ENCODE peak calls at places on chromosomes 2 and 18, in seven cellular contexts. X is esophagus squamous epithelium; C is lung; J is OCI-LY7; N is adrenal gland; P is spleen; L is CD4-positive, CD25-positive, alpha-beta regulatory T cell. T is an unnamed sample.

GRCh38 chr2:225328192-225328591 is 71.3 kb upstream of the NYAP2 start:
- DNase-seq in X (no peak), C (no peak), J (no peak), N (no peak), P (no peak), L (no peak), T (no peak)

GRCh38 chr18:26429535-26429934 is 118.8 kb downstream of the KCTD1 start:
- DNase-seq in X (no peak), C (no peak), J (no peak), N (peak), P (no peak), L (no peak), T (peak)

GRCh38 chr2:156818221-156818620 is 382.0 kb downstream of the GPD2 start:
- DNase-seq in X (no peak), C (no peak), J (no peak), N (no peak), P (no peak), L (no peak), T (no peak)

GRCh38 chr18:50819027-50819726 is 639 bp downstream of the MRO start:
- DNase-seq in X (no peak), C (peak), J (no peak), N (peak), P (peak), L (no peak), T (peak)

GRCh38 chr2:38494394-38494793 is 108.3 kb downstream of the HNRNPLL start:
- DNase-seq in X (no peak), C (no peak), J (no peak), N (no peak), P (no peak), L (no peak), T (no peak)

GRCh38 chr2:74461187-74462053 is 3.2 kb downstream of the WBP1 start:
- DNase-seq in X (no peak), C (no peak), J (peak), N (no peak), P (peak), L (no peak), T (no peak)

GRCh38 chr2:241929551-241930490 is 60.3 kb downstream of the RTP5 start:
- DNase-seq in X (no peak), C (no peak), J (no peak), N (no peak), P (peak), L (no peak), T (no peak)

GRCh38 chr18:77132369-77133050 is at the start of gene MBP:
- DNase-seq in X (peak), C (peak), J (peak), N (no peak), P (peak), L (peak), T (peak)

GRCh38 chr2:137118140-137118539 is 352.8 kb downstream of the THSD7B start:
- DNase-seq in X (no peak), C (no peak), J (no peak), N (no peak), P (no peak), L (no peak), T (no peak)

GRCh38 chr2:26246818-26247217 is 2.1 kb downstream of the HADHB start:
- DNase-seq in X (no peak), C (no peak), J (no peak), N (no peak), P (no peak), L (no peak), T (peak)

GRCh38 chr2:159695798-159696448 is 16.4 kb upstream of the MARCHF7 start:
- DNase-seq in X (no peak), C (no peak), J (no peak), N (no peak), P (no peak), L (no peak), T (no peak)

GRCh38 chr2:3608373-3609278 is 13.7 kb downstream of the COLEC11 start:
- DNase-seq in X (no peak), C (no peak), J (peak), N (no peak), P (peak), L (no peak), T (no peak)

GRCh38 chr2:230234845-230235244 is 9.3 kb downstream of the SP140 start:
- DNase-seq in X (no peak), C (no peak), J (no peak), N (no peak), P (no peak), L (no peak), T (no peak)

GRCh38 chr2:24546668-24547067 is 55.6 kb downstream of the NCOA1 start:
- DNase-seq in X (no peak), C (no peak), J (no peak), N (no peak), P (no peak), L (no peak), T (no peak)

GRCh38 chr2:174959787-174960186 is 45.4 kb downstream of the CHN1 start:
- DNase-seq in X (no peak), C (no peak), J (no peak), N (no peak), P (no peak), L (no peak), T (no peak)

GRCh38 chr18:79949571-79950439 is 1.6 kb downstream of the SLC66A2 start:
- DNase-seq in X (peak), C (no peak), J (peak), N (no peak), P (peak), L (no peak), T (no peak)

GRCh38 chr18:62767321-62767720 is 52.0 kb downstream of the PHLPP1 start:
- DNase-seq in X (no peak), C (no peak), J (no peak), N (no peak), P (no peak), L (no peak), T (peak)

GRCh38 chr2:3498783-3499394 is 20.4 kb downstream of the ADI1 start:
- DNase-seq in X (no peak), C (no peak), J (no peak), N (no peak), P (no peak), L (no peak), T (no peak)

GRCh38 chr2:126639276-126639675 is 16.7 kb upstream of the GYPC start:
- DNase-seq in X (no peak), C (peak), J (no peak), N (no peak), P (no peak), L (no peak), T (no peak)

GRCh38 chr2:70995227-70995729 is 605 bp upstream of the TEX261 start:
- DNase-seq in X (no peak), C (peak), J (peak), N (no peak), P (peak), L (peak), T (peak)

GRCh38 chr2:149662556-149662955 is 75.0 kb upstream of the MMADHC start:
- DNase-seq in X (no peak), C (no peak), J (no peak), N (no peak), P (no peak), L (no peak), T (no peak)

GRCh38 chr2:37148325-37148724 is 8.5 kb downstream of the EIF2AK2 start:
- DNase-seq in X (no peak), C (no peak), J (no peak), N (no peak), P (no peak), L (no peak), T (no peak)

GRCh38 chr2:110126086-110126773 is 10.6 kb upstream of the MALL start:
- DNase-seq in X (no peak), C (no peak), J (no peak), N (no peak), P (no peak), L (no peak), T (no peak)

GRCh38 chr2:189096769-189097447 is 82.7 kb downstream of the COL5A2 start:
- DNase-seq in X (no peak), C (no peak), J (no peak), N (no peak), P (no peak), L (no peak), T (peak)

GRCh38 chr18:5288517-5288935 is 7.0 kb downstream of the ZBTB14 start:
- DNase-seq in X (no peak), C (no peak), J (peak), N (no peak), P (no peak), L (no peak), T (no peak)

GRCh38 chr2:36697424-36698066 is 1.0 kb downstream of the VIT start:
- DNase-seq in X (no peak), C (no peak), J (no peak), N (no peak), P (no peak), L (no peak), T (no peak)

GRCh38 chr2:186962085-186962747 is 113.2 kb upstream of the ZSWIM2 start:
- DNase-seq in X (no peak), C (no peak), J (no peak), N (no peak), P (no peak), L (no peak), T (no peak)

GRCh38 chr2:183995632-183996031 is 602.7 kb upstream of the ZNF804A start:
- DNase-seq in X (no peak), C (no peak), J (no peak), N (no peak), P (no peak), L (no peak), T (no peak)

GRCh38 chr18:74013955-74014354 is 133.7 kb downstream of the FBXO15 start:
- DNase-seq in X (no peak), C (no peak), J (no peak), N (no peak), P (no peak), L (no peak), T (peak)

DNA sequence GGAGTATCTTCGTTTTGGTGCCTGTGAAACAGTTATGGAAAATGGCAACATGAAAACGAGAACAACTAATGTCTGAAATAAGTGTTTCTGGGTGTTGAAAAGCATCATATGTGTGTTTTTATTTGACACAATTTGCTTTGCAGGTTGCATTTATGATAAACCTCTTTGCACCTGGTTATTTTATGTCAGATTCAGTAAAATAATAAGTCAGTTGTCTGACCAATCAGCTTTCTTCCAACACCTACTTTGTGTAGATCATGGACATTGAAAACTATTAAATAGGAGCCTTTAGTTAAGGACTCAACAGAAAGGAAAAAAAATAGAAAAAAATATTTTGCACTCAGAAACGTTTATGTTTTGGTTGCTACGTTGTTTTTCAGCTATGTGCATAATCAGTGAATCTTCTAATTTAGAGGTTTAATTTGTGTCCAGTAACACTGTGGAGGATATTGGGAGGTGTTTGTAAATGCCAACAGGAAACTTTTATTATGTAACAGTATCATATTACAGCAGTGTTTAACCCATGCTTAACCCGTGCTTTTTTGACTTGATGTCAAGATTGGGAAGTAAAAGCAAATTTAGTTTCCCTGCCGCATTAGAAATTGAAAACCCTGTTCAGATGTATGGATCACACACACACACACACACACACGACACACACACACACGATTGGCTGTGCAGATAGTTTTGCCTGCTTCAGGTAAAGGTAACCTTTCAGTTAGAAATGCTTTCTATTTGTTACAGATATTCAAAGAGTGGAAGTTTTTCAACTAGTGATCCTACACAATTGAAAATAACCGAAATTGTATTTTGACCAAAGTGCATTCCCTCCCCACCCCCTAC is 2.6 kb downstream of the PKP4 start:
- DNase-seq in X (no peak), C (no peak), J (no peak), N (no peak), P (no peak), L (no peak), T (no peak)
- H3K27ac ChIP-seq in X (no peak), C (no peak), J (no peak), N (no peak), P (no peak), L (no peak), T (no peak)

GRCh38 chr18:37419272-37419671 is 146.3 kb downstream of the CELF4 start:
- DNase-seq in X (no peak), C (no peak), J (no peak), N (no peak), P (no peak), L (no peak), T (peak)

GRCh38 chr18:37421349-37422080 is 144.1 kb downstream of the CELF4 start:
- DNase-seq in X (no peak), C (no peak), J (no peak), N (peak), P (no peak), L (no peak), T (no peak)

GRCh38 chr18:37419866-37420265 is 145.7 kb downstream of the CELF4 start:
- DNase-seq in X (no peak), C (no peak), J (no peak), N (no peak), P (no peak), L (no peak), T (no peak)

GRCh38 chr18:37422116-37422515 is 143.5 kb downstream of the CELF4 start:
- DNase-seq in X (no peak), C (no peak), J (no peak), N (no peak), P (no peak), L (no peak), T (no peak)

DNA sequence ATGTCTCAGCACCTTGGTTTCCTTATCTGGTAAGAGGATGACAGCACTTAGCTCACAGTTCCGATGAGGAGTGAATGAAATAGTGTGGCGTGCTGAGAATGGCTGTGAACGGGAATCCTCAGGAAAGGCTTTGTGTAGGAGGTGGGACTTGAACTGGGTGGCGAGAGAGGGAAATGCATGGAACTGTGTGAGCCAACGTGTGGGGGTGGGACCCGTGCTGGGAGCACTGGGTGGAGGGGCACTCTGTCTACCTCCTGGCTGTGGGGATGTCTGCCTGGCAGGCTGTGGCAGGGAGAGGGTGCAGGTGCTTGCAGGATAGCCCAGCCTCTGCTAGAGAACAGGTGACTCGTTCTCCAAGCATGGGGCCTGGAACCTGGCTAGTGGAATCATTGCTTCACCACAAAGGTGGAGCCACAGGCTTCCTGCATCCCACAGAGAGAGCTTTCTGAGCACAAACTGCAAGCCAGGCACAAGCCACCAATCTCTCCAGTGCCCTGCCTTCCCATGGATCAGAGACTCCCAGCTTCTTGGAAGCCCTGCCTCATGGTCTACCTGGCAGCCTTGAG is 145.2 kb downstream of the CELF4 start:
- DNase-seq in X (no peak), C (no peak), J (no peak), N (no peak), P (no peak), L (no peak), T (no peak)
- H3K27ac ChIP-seq in X (no peak), C (no peak), J (no peak), N (no peak), P (no peak), L (no peak), T (peak)

GRCh38 chr18:35828591-35828990 is 143.9 kb upstream of the RMP24 start:
- DNase-seq in X (no peak), C (no peak), J (no peak), N (no peak), P (no peak), L (no peak), T (no peak)
- H3K27ac ChIP-seq in X (no peak), C (no peak), J (no peak), N (no peak), P (no peak), L (no peak), T (no peak)

GRCh38 chr2:191646612-191646902 is 31.4 kb upstream of the NABP1 start:
- DNase-seq in X (no peak), C (no peak), J (no peak), N (no peak), P (no peak), L (no peak), T (peak)
- H3K27ac ChIP-seq in X (peak), C (no peak), J (no peak), N (no peak), P (no peak), L (no peak), T (peak)

GRCh38 chr2:95061601-95062183 is 36.2 kb downstream of the MAL start:
- DNase-seq in X (no peak), C (no peak), J (no peak), N (no peak), P (peak), L (no peak), T (no peak)

GRCh38 chr2:95062247-95062646 is 36.7 kb downstream of the MAL start:
- DNase-seq in X (no peak), C (no peak), J (no peak), N (no peak), P (peak), L (no peak), T (no peak)

GRCh38 chr2:95063401-95063958 is 38.0 kb downstream of the MAL start:
- DNase-seq in X (no peak), C (no peak), J (no peak), N (no peak), P (peak), L (no peak), T (no peak)

GRCh38 chr2:95061119-95061512 is 35.6 kb downstream of the MAL start:
- DNase-seq in X (no peak), C (no peak), J (no peak), N (no peak), P (peak), L (no peak), T (no peak)

GRCh38 chr2:95062716-95063400 is 37.4 kb downstream of the MAL start:
- DNase-seq in X (no peak), C (no peak), J (no peak), N (no peak), P (peak), L (no peak), T (no peak)
- H3K27ac ChIP-seq in X (peak), C (no peak), J (no peak), N (no peak), P (no peak), L (peak), T (no peak)

GRCh38 chr2:66561645-66562336 is 126.9 kb downstream of the MEIS1 start:
- DNase-seq in X (no peak), C (no peak), J (no peak), N (no peak), P (no peak), L (no peak), T (no peak)

GRCh38 chr2:66563473-66563872 is 128.5 kb downstream of the MEIS1 start:
- DNase-seq in X (no peak), C (no peak), J (no peak), N (no peak), P (no peak), L (no peak), T (no peak)

GRCh38 chr2:66559672-66560071 is 124.7 kb downstream of the MEIS1 start:
- DNase-seq in X (no peak), C (no peak), J (no peak), N (no peak), P (no peak), L (no peak), T (no peak)

GRCh38 chr2:66562337-66562685 is 127.4 kb downstream of the MEIS1 start:
- DNase-seq in X (no peak), C (no peak), J (no peak), N (no peak), P (no peak), L (no peak), T (no peak)

GRCh38 chr2:66560683-66561082 is 125.8 kb downstream of the MEIS1 start:
- DNase-seq in X (no peak), C (no peak), J (no peak), N (no peak), P (no peak), L (no peak), T (no peak)
- H3K27ac ChIP-seq in X (no peak), C (no peak), J (no peak), N (no peak), P (no peak), L (no peak), T (no peak)

GRCh38 chr2:237199082-237199481 is 113.4 kb downstream of the COPS8 start:
- DNase-seq in X (no peak), C (no peak), J (no peak), N (no peak), P (no peak), L (no peak), T (no peak)

GRCh38 chr2:237196866-237197618 is 111.4 kb downstream of the COPS8 start:
- DNase-seq in X (no peak), C (peak), J (no peak), N (no peak), P (no peak), L (no peak), T (peak)

GRCh38 chr2:237200462-237200861 is 114.8 kb downstream of the COPS8 start:
- DNase-seq in X (no peak), C (peak), J (no peak), N (peak), P (no peak), L (no peak), T (no peak)

GRCh38 chr2:237199577-237199976 is 113.9 kb downstream of the COPS8 start:
- DNase-seq in X (no peak), C (peak), J (peak), N (peak), P (no peak), L (no peak), T (no peak)

DNA sequence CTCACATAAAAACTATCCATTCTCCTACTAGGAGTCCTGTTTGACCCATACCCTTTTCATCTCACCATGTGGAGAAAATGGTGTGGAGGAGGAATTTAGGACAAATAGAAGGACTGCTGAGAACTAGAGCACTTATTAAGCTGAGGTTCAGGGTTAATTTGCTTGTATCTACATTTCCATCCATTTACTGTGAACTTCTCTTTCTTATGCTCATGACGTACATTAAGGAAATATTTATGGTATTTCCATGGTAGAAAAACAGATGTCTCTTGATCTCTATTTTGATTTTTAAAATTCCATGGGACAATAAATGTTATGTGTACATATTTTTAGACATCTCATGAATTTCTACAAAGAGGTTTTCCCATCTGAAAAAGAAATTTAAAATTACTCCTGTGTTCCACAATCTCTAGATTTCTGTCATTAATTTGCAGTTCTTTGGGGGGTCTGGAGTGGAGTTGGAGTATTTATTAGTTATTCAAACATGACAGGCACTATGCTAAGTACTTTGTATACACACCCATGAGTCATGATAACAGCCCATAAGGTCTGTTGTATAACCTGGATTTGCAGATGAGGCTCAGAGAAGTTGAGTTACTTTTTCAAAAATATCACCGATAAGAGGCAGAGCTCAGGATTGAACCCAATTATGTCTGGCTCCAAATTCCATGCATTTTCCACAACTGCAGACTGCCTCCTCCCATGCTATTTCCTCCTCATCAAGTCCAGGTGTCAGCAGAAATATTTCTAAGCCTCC is 112.6 kb downstream of the COPS8 start:
- DNase-seq in X (no peak), C (no peak), J (no peak), N (no peak), P (no peak), L (no peak), T (no peak)
- H3K27ac ChIP-seq in X (no peak), C (no peak), J (no peak), N (no peak), P (no peak), L (no peak), T (no peak)

GRCh38 chr2:131674174-131674507 is 146.5 kb downstream of the CCDC74A start:
- DNase-seq in X (no peak), C (no peak), J (no peak), N (no peak), P (no peak), L (no peak), T (no peak)
- H3K27ac ChIP-seq in X (no peak), C (no peak), J (no peak), N (no peak), P (no peak), L (no peak), T (no peak)